ENCODE peak calls at places on chromosomes 5 and 9, in seven cellular contexts. C is D341Med, B is NCI-H1092, F is SW 1271, R is psoas muscle, A is epithelial cell of esophagus, Q is T1000. E is an unnamed sample.

GRCh38 chr9:112348257-112348992 is 15.0 kb upstream of the PTBP3 start:
- DNase-seq in Q (peak; percentile 39), A (peak; percentile 59), B (no peak), F (no peak), C (no peak), R (peak; percentile 90), E (no peak)

GRCh38 chr9:113299800-113300292 is 3.3 kb downstream of the RNF183 start:
- DNase-seq in A (peak; percentile 21), F (no peak), R (no peak), B (no peak), Q (no peak), C (no peak), E (no peak)

GRCh38 chr5:100691545-100691944 is 156.4 kb downstream of the FAM174A start:
- DNase-seq in A (peak; percentile 32), F (no peak), B (no peak), C (no peak), R (no peak), Q (no peak), E (no peak)

GRCh38 chr5:152113401-152113800 is 188.8 kb upstream of the GLRA1 start:
- DNase-seq in B (no peak), F (no peak), A (no peak), C (no peak), Q (no peak), R (no peak), E (no peak)

GRCh38 chr5:84085387-84086041 is 299.2 kb downstream of the EDIL3 start:
- DNase-seq in A (no peak), R (no peak), Q (no peak), F (no peak), B (no peak), C (no peak), E (no peak)

GRCh38 chr5:137078171-137078665 is 420.9 kb downstream of the SPOCK1 start:
- DNase-seq in C (no peak), R (no peak), A (peak; percentile 79), F (no peak), Q (no peak), B (no peak), E (no peak)

GRCh38 chr5:82560966-82561365 is 282.8 kb upstream of the RPS23 start:
- DNase-seq in A (no peak), C (no peak), R (no peak), B (no peak), F (no peak), Q (no peak), E (no peak)

GRCh38 chr5:36153299-36153677 is 1.4 kb downstream of the SKP2 start:
- DNase-seq in A (no peak), Q (no peak), R (no peak), B (no peak), F (no peak), C (no peak), E (no peak)

GRCh38 chr5:177553671-177554429 is 513 bp downstream of the FAM193B start:
- DNase-seq in Q (no peak), A (peak; percentile 27), B (no peak), R (peak; percentile 74), C (peak; percentile 67), F (no peak), E (peak; percentile 94)

GRCh38 chr9:123742009-123742767 is 187.7 kb downstream of the DENND1A start:
- DNase-seq in F (no peak), Q (no peak), A (no peak), C (no peak), B (no peak), R (peak; percentile 43), E (no peak)

GRCh38 chr9:16992138-16992537 is 121.7 kb upstream of the BNC2 start:
- DNase-seq in F (no peak), B (no peak), A (no peak), Q (no peak), C (no peak), R (no peak), E (no peak)

GRCh38 chr5:59174248-59174844 is 591.5 kb downstream of the RAB3C start:
- DNase-seq in Q (no peak), F (peak; percentile 20), R (no peak), B (no peak), C (peak; percentile 48), A (peak; percentile 75), E (peak; percentile 18)

GRCh38 chr9:36903541-36904435 is 130.3 kb downstream of the PAX5 start:
- DNase-seq in Q (peak; percentile 7), B (no peak), F (no peak), A (peak; percentile 45), C (no peak), R (no peak), E (no peak)

GRCh38 chr5:124810420-124810819 is 64.0 kb upstream of the ZNF608 start:
- DNase-seq in F (no peak), B (no peak), C (no peak), R (no peak), Q (no peak), A (no peak), E (no peak)

GRCh38 chr5:80736730-80737129 is 81.9 kb upstream of the DHFR start:
- DNase-seq in Q (no peak), F (no peak), B (no peak), C (no peak), R (no peak), A (peak; percentile 89), E (peak; percentile 21)

GRCh38 chr9:132249123-132249522 is 87.3 kb downstream of the NTNG2 start:
- DNase-seq in B (peak; percentile 83), F (no peak), Q (no peak), A (no peak), R (no peak), C (no peak), E (no peak)

GRCh38 chr5:67214036-67214435 is 17.4 kb upstream of the CD180 start:
- DNase-seq in Q (no peak), F (no peak), B (no peak), C (no peak), R (no peak), A (peak; percentile 46), E (no peak)

GRCh38 chr5:62256161-62257017 is 49.6 kb upstream of the KIF2A start:
- DNase-seq in F (no peak), A (no peak), Q (no peak), B (no peak), R (no peak), C (peak; percentile 28), E (no peak)

GRCh38 chr5:124871299-124871698 is 124.9 kb upstream of the ZNF608 start:
- DNase-seq in Q (no peak), B (peak; percentile 5), C (no peak), R (no peak), F (no peak), A (peak; percentile 16), E (no peak)

GRCh38 chr9:129995409-129996160 is 47.4 kb downstream of the FNBP1 start:
- DNase-seq in B (no peak), F (no peak), Q (no peak), A (peak; percentile 88), R (no peak), C (no peak), E (no peak)

GRCh38 chr5:167633114-167633513 is 658.3 kb upstream of the WWC1 start:
- DNase-seq in R (no peak), Q (no peak), A (peak; percentile 40), C (no peak), F (no peak), B (no peak), E (no peak)

GRCh38 chr5:173549644-173550043 is 66.8 kb downstream of the BOD1 start:
- DNase-seq in C (no peak), A (no peak), Q (no peak), F (no peak), B (no peak), R (no peak), E (no peak)

GRCh38 chr9:87662808-87663528 is 63.0 kb upstream of the CTSL start:
- DNase-seq in A (peak; percentile 75), C (no peak), Q (peak; percentile 69), F (peak; percentile 43), R (peak; percentile 85), B (peak; percentile 60), E (peak; percentile 95)

GRCh38 chr5:173327948-173328895 is at the start of gene STC2:
- DNase-seq in C (peak; percentile 56), Q (peak; percentile 87), B (peak; percentile 22), A (peak; percentile 91), F (peak; percentile 45), R (peak; percentile 93), E (peak; percentile 47)

GRCh38 chr9:99822096-99822595 is 461 bp downstream of the NR4A3 start:
- DNase-seq in R (no peak), F (no peak), B (no peak), C (no peak), A (peak; percentile 18), Q (no peak), E (peak; percentile 57)

GRCh38 chr5:143592648-143593047 is 189.2 kb upstream of the NR3C1 start:
- DNase-seq in A (no peak), Q (no peak), C (no peak), R (no peak), F (no peak), B (no peak), E (no peak)

GRCh38 chr5:126746290-126746689 is 30.6 kb upstream of the LMNB1 start:
- DNase-seq in A (no peak), Q (no peak), F (no peak), R (no peak), C (no peak), B (no peak), E (no peak)

E was measured in 8988T.